ENCODE peak calls at places on chromosomes 11 and 22, in six cellular contexts. B is heart left ventricle, R is neural progenitor cell, E is tibial artery, J is AG04450, C is psoas muscle. S is an unnamed sample.

GRCh38 chr22:27868738-27869282 is 50.2 kb downstream of the PITPNB start:
- DNase-seq in J (no peak), E (no peak), B (no peak), R (no peak), C (no peak), S (no peak)

GRCh38 chr11:9210922-9211320 is 54.2 kb downstream of the DENND5A start:
- DNase-seq in C (no peak), R (no peak), E (no peak), J (no peak), B (no peak), S (no peak)

GRCh38 chr11:22957890-22958289 is 97.6 kb upstream of the CCDC179 start:
- DNase-seq in R (no peak), E (no peak), C (no peak), B (no peak), J (no peak), S (no peak)

GRCh38 chr11:83938148-83938547 is 652.0 kb upstream of the CCDC90B start:
- DNase-seq in J (no peak), E (no peak), C (no peak), R (no peak), B (no peak), S (no peak)

GRCh38 chr11:57648791-57649735 is 649 bp downstream of the YPEL4 start:
- DNase-seq in R (peak; percentile 73), B (no peak), E (no peak), J (no peak), C (no peak), S (no peak)

GRCh38 chr11:359181-359714 is 10.1 kb upstream of the B4GALNT4 start:
- DNase-seq in B (no peak), R (no peak), E (no peak), J (no peak), C (no peak), S (no peak)

GRCh38 chr11:89660234-89660633 is 49.9 kb upstream of the TRIM77 start:
- DNase-seq in R (no peak), J (no peak), C (no peak), B (no peak), E (no peak), S (no peak)

GRCh38 chr11:16373768-16374167 is 17.4 kb upstream of the SOX6 start:
- DNase-seq in E (no peak), J (no peak), B (no peak), C (no peak), R (no peak), S (no peak)

GRCh38 chr22:37166675-37167066 is 17.0 kb upstream of the IL2RB start:
- DNase-seq in R (peak; percentile 86), J (no peak), C (peak; percentile 87), B (peak; percentile 83), E (peak; percentile 77), S (peak; percentile 59)

GRCh38 chr11:69598147-69598546 is 42.8 kb upstream of the CCND1 start:
- DNase-seq in J (no peak), E (no peak), C (no peak), R (no peak), B (no peak), S (no peak)

GRCh38 chr22:40348025-40348658 is 1.8 kb downstream of the ADSL start:
- DNase-seq in B (peak; percentile 32), R (peak; percentile 56), E (peak; percentile 45), C (peak; percentile 39), J (no peak), S (peak; percentile 44)

GRCh38 chr11:78188012-78188808 is at the start of gene KCTD21:
- DNase-seq in E (peak; percentile 97), J (peak; percentile 91), B (peak; percentile 97), R (peak; percentile 99), C (peak; percentile 97), S (peak; percentile 95)

GRCh38 chr11:45400594-45400993 is 114.5 kb upstream of the SYT13 start:
- DNase-seq in E (no peak), B (no peak), R (no peak), C (no peak), J (peak; percentile 24), S (peak; percentile 81)

GRCh38 chr11:10459029-10459970 is 4.2 kb downstream of the AMPD3 start:
- DNase-seq in J (no peak), C (no peak), B (no peak), R (no peak), E (no peak), S (no peak)

GRCh38 chr11:78228467-78228866 is 39.7 kb downstream of the USP35 start:
- DNase-seq in C (no peak), R (peak; percentile 69), J (peak; percentile 15), B (peak; percentile 32), E (no peak), S (peak; percentile 28)

GRCh38 chr11:707817-708420 is 1.9 kb downstream of the EPS8L2 start:
- DNase-seq in R (peak; percentile 35), J (no peak), C (no peak), B (no peak), E (no peak), S (no peak)

GRCh38 chr22:20039683-20040325 is 18.9 kb downstream of the TANGO2 start:
- DNase-seq in R (no peak), C (no peak), B (no peak), J (no peak), E (no peak), S (no peak)

GRCh38 chr22:19996694-19997384 is 19.8 kb downstream of the ARVCF start:
- DNase-seq in J (no peak), E (no peak), C (peak; percentile 15), B (no peak), R (no peak), S (no peak)

DNA sequence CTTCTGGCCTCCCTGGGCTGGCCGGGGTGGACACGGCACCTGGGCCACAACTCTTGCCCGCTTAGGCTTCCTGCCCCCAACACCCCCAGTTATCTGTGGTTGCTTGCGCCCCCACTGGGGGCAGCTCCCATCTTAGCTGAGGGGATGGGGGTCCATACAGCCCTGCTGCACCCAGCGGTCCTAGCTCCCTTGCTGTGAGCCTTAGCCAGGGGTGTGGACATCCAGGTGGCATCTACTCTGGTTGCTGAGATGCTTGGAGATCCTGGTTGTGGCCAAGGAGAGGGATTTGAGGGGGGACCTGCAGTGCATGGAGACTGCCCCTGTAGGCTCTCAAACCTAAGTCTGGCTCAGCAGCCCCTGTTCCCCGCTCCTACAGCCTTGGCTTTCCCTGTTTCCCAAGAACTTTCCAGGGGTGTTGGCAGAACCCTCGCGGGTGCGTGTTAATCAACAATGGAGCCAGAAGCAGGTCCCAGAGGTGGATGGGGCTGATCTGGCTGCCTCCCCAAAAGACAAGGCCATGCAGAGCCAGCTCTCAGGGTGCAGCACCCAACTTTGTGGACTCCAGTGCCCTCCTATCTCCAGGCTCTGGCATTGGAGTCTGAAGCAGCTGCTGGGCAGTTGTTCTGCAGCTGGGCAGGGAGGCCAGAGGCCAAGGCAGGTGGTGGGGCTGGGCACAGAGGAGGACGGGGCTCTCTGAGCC is 3.3 kb downstream of the KCNQ1 start:
- DNase-seq in E (no peak), R (no peak), C (no peak), J (no peak), B (no peak), S (no peak)
- H3K27me3 ChIP-seq in E (peaks cover 93% of the 10 kb centered on the region), R (peaks cover 98% of the 10 kb centered on the region), C (peaks cover 84% of the 10 kb centered on the region), J (peaks cover 43% of the 10 kb centered on the region), B (no peaks in the 10 kb centered on the region), S (peaks cover 46% of the 10 kb centered on the region)

GRCh38 chr22:45526768-45527360 is 24.2 kb downstream of the FBLN1 start:
- DNase-seq in C (peak; percentile 65), J (no peak), B (no peak), E (no peak), R (no peak), S (no peak)

GRCh38 chr22:45526263-45526662 is 23.6 kb downstream of the FBLN1 start:
- DNase-seq in R (no peak), J (no peak), C (no peak), B (no peak), E (no peak), S (no peak)

GRCh38 chr22:45528046-45528445 is 25.4 kb downstream of the FBLN1 start:
- DNase-seq in J (no peak), E (no peak), C (no peak), R (no peak), B (no peak), S (no peak)

GRCh38 chr22:45529097-45529496 is 26.4 kb downstream of the FBLN1 start:
- DNase-seq in B (no peak), E (no peak), C (no peak), R (no peak), J (peak; percentile 56), S (no peak)

GRCh38 chr22:45527456-45527855 is 24.8 kb downstream of the FBLN1 start:
- DNase-seq in J (no peak), E (no peak), B (no peak), R (no peak), C (no peak), S (no peak)
- H3K27ac ChIP-seq in J (no peak overlapping the region), E (no peak overlapping the region), B (no peak overlapping the region), R (no peak overlapping the region), C (no peak overlapping the region), S (no peak overlapping the region)

GRCh38 chr22:29126670-29127069 is 53.8 kb downstream of the KREMEN1 start:
- DNase-seq in E (no peak), B (no peak), R (no peak), C (no peak), J (no peak), S (no peak)
- H3K27me3 ChIP-seq in E (no peaks in the 10 kb centered on the region), B (no peaks in the 10 kb centered on the region), R (no peaks in the 10 kb centered on the region), C (no peaks in the 10 kb centered on the region), J (no peaks in the 10 kb centered on the region), S (no peaks in the 10 kb centered on the region)

GRCh38 chr11:95910638-95911368 is 13.1 kb downstream of the MTMR2 start:
- DNase-seq in J (no peak), R (no peak), B (no peak), E (no peak), C (no peak), S (no peak)
- H3K27ac ChIP-seq in J (no peak overlapping the region), R (no peak overlapping the region), B (peak overlapping the region; percentile 6), E (no peak overlapping the region), C (no peak overlapping the region), S (no peak overlapping the region)

DNA sequence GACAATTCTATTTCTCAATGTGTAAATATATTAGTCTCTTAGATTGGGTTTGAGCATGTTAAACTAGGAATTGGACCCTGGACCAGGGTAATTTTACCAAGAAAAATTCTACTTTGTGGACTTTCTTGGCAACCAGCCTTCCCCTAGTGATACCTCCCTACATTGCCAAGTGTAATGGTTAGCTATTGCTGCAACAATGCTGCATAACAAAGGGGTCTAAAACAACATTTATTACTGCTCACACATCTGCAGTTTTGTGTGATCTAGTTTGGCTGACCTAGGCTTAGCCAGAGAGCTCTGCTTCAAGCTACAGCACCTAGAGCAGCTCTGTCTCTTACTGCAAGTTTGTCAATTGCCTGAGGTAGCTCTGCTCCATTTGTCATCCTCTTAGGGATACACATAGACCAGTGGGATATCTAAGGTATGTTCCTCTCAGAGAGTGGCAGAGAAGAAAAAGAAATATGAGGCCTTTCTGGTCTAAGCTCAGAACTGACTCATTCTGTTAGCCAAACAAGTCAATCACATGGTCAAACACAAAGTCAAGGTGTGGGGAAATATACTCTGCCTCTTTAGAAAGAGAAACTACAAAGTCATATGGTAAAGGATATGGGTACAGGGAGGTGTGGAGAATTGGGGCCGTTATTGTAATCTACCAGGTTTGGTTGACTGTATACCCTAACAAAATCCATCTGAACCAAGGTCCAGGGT is 2.0 kb upstream of the LAYN start:
- DNase-seq in C (no peak), J (no peak), E (no peak), B (no peak), R (no peak), S (no peak)
- H3K27me3 ChIP-seq in C (no peaks in the 10 kb centered on the region), J (no peaks in the 10 kb centered on the region), E (no peaks in the 10 kb centered on the region), B (peaks cover 4% of the 10 kb centered on the region), R (peaks cover 91% of the 10 kb centered on the region), S (no peaks in the 10 kb centered on the region)

S was measured in brain microvascular endothelial cell.